ENCODE peak calls at places on chromosomes 7 and 10, in six cellular contexts. One of them, this sample, is unnamed.

GRCh38 chr10:100362570-100363496 is 15.8 kb downstream of the SCD start:
- DNase-seq in lower leg skin: no peak
- DNase-seq in IMR-90: no peak
- DNase-seq in body of pancreas: no peak
- DNase-seq in uterus: no peak
- DNase-seq in vagina: no peak
- DNase-seq in this sample: no peak

GRCh38 chr10:88896336-88897018 is 16.4 kb downstream of the STAMBPL1 start:
- DNase-seq in IMR-90: no peak
- DNase-seq in uterus: no peak
- DNase-seq in body of pancreas: no peak
- DNase-seq in lower leg skin: no peak
- DNase-seq in vagina: no peak
- DNase-seq in this sample: no peak

GRCh38 chr10:71753091-71753959 is 20.0 kb downstream of the VSIR start:
- DNase-seq in IMR-90: no peak
- DNase-seq in lower leg skin: no peak
- DNase-seq in uterus: peak; percentile 40
- DNase-seq in body of pancreas: no peak
- DNase-seq in vagina: no peak
- DNase-seq in this sample: no peak

GRCh38 chr10:103475437-103475836 is 3.6 kb downstream of the CALHM3 start:
- DNase-seq in uterus: no peak
- DNase-seq in lower leg skin: no peak
- DNase-seq in body of pancreas: no peak
- DNase-seq in vagina: no peak
- DNase-seq in IMR-90: no peak
- DNase-seq in this sample: no peak

GRCh38 chr10:6988654-6989053 is 408.6 kb upstream of the PRKCQ start:
- DNase-seq in body of pancreas: no peak
- DNase-seq in IMR-90: no peak
- DNase-seq in lower leg skin: no peak
- DNase-seq in uterus: no peak
- DNase-seq in vagina: no peak
- DNase-seq in this sample: no peak

GRCh38 chr10:11506247-11506789 is 105.1 kb downstream of the USP6NL start:
- DNase-seq in vagina: no peak
- DNase-seq in uterus: no peak
- DNase-seq in IMR-90: no peak
- DNase-seq in body of pancreas: no peak
- DNase-seq in lower leg skin: no peak
- DNase-seq in this sample: no peak

GRCh38 chr7:94849636-94850208 is 57.7 kb upstream of the PPP1R9A start:
- DNase-seq in vagina: no peak
- DNase-seq in lower leg skin: no peak
- DNase-seq in uterus: no peak
- DNase-seq in IMR-90: no peak
- DNase-seq in body of pancreas: no peak
- DNase-seq in this sample: no peak

GRCh38 chr7:17521437-17521836 is 223.0 kb downstream of the AHR start:
- DNase-seq in uterus: no peak
- DNase-seq in vagina: no peak
- DNase-seq in body of pancreas: no peak
- DNase-seq in lower leg skin: no peak
- DNase-seq in IMR-90: peak; percentile 84
- DNase-seq in this sample: peak; percentile 11

GRCh38 chr10:32253821-32254220 is 93.1 kb downstream of the EPC1 start:
- DNase-seq in lower leg skin: no peak
- DNase-seq in vagina: no peak
- DNase-seq in body of pancreas: no peak
- DNase-seq in uterus: no peak
- DNase-seq in IMR-90: no peak
- DNase-seq in this sample: no peak

GRCh38 chr7:90825779-90826178 is 229.7 kb downstream of the CDK14 start:
- DNase-seq in lower leg skin: no peak
- DNase-seq in body of pancreas: no peak
- DNase-seq in uterus: no peak
- DNase-seq in vagina: no peak
- DNase-seq in IMR-90: peak; percentile 80
- DNase-seq in this sample: no peak

GRCh38 chr7:68929712-68930395 is 668.4 kb upstream of the AUTS2 start:
- DNase-seq in IMR-90: peak; percentile 2
- DNase-seq in lower leg skin: no peak
- DNase-seq in uterus: no peak
- DNase-seq in body of pancreas: no peak
- DNase-seq in vagina: no peak
- DNase-seq in this sample: peak; percentile 45

GRCh38 chr10:115772606-115773005 is 500.4 kb downstream of the GFRA1 start:
- DNase-seq in lower leg skin: no peak
- DNase-seq in IMR-90: peak; percentile 90
- DNase-seq in body of pancreas: no peak
- DNase-seq in uterus: no peak
- DNase-seq in vagina: no peak
- DNase-seq in this sample: peak; percentile 10

GRCh38 chr7:90958669-90959068 is 305.6 kb upstream of the FZD1 start:
- DNase-seq in body of pancreas: no peak
- DNase-seq in lower leg skin: no peak
- DNase-seq in uterus: no peak
- DNase-seq in vagina: no peak
- DNase-seq in IMR-90: peak; percentile 66
- DNase-seq in this sample: no peak

GRCh38 chr10:128512767-128513166 is 386.5 kb upstream of the MKI67 start:
- DNase-seq in body of pancreas: no peak
- DNase-seq in IMR-90: no peak
- DNase-seq in vagina: no peak
- DNase-seq in uterus: no peak
- DNase-seq in lower leg skin: peak; percentile 70
- DNase-seq in this sample: no peak

GRCh38 chr7:128032605-128033235 is 1.5 kb upstream of the LRRC4 start:
- DNase-seq in body of pancreas: no peak
- DNase-seq in vagina: no peak
- DNase-seq in lower leg skin: no peak
- DNase-seq in uterus: no peak
- DNase-seq in IMR-90: peak; percentile 28
- DNase-seq in this sample: no peak

GRCh38 chr10:73941300-73941699 is 30.4 kb downstream of the PLAU start:
- DNase-seq in IMR-90: no peak
- DNase-seq in lower leg skin: no peak
- DNase-seq in vagina: no peak
- DNase-seq in uterus: no peak
- DNase-seq in body of pancreas: no peak
- DNase-seq in this sample: no peak

GRCh38 chr7:16636533-16637173 is 8.9 kb downstream of the ANKMY2 start:
- DNase-seq in vagina: no peak
- DNase-seq in uterus: no peak
- DNase-seq in IMR-90: peak; percentile 77
- DNase-seq in lower leg skin: no peak
- DNase-seq in body of pancreas: no peak
- DNase-seq in this sample: no peak

DNA sequence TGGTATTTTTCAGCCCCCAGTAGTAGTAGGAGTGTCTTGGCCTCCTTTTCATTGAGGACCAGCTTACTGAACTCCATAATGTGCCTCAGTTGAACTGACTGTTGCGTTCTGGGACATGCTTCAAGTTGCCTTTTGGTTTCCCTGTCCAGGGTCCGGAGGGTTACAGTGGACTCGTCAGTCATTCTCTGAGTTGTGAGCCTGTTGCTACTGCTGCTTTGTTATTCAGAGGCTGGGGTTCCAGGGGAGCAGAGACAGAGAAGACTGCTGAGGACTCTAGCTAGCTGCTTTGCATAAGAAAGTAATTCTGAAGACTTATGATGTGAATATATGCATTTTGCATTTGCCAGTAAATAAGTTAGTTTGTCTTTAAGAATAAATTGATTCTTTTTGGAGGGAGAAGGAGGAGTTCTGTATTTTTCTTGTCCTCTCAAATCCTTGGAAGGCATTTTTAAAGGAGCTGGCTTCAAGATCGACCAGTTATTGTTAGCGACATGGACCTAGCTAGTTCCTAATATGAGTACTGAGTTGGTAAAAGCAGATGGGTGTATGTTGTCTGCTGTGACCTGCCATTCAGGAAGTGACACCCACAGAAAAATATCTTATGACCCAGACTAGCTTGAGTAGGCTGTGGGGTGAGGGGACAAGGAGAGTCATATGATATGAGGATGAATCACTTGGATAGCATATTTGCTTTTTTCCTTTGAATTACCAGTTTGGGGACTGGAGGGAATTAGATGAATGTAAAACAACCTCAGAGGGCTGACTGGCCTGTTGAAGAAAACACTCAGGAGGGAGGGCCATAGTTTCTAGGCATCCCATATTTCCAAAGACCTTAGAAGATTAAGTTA is 8.3 kb downstream of the PI4K2A start:
- DNase-seq in lower leg skin: no peak
- DNase-seq in uterus: no peak
- DNase-seq in vagina: no peak
- DNase-seq in body of pancreas: no peak
- DNase-seq in IMR-90: peak; percentile 96
- DNase-seq in this sample: peak; percentile 88
- TF ChIP-seq POLR2A in lower leg skin: no peak
- TF ChIP-seq POLR2A in uterus: no peak
- TF ChIP-seq POLR2A in vagina: no peak
- TF ChIP-seq POLR2A in body of pancreas: peak; percentile 42
- TF ChIP-seq POLR2A in IMR-90: peak; percentile 66
- TF ChIP-seq POLR2A in this sample: no peak

GRCh38 chr7:100826546-100827329 is 585 bp downstream of the EPHB4 start:
- DNase-seq in uterus: peak; percentile 51
- DNase-seq in vagina: no peak
- DNase-seq in body of pancreas: peak; percentile 36
- DNase-seq in IMR-90: no peak
- DNase-seq in lower leg skin: no peak
- DNase-seq in this sample: no peak

GRCh38 chr7:100825760-100826545 is 1.4 kb downstream of the EPHB4 start:
- DNase-seq in lower leg skin: no peak
- DNase-seq in body of pancreas: no peak
- DNase-seq in uterus: peak; percentile 55
- DNase-seq in IMR-90: peak; percentile 59
- DNase-seq in vagina: no peak
- DNase-seq in this sample: no peak

GRCh38 chr7:100825215-100825671 is 2.1 kb downstream of the EPHB4 start:
- DNase-seq in body of pancreas: no peak
- DNase-seq in vagina: no peak
- DNase-seq in uterus: no peak
- DNase-seq in IMR-90: no peak
- DNase-seq in lower leg skin: no peak
- DNase-seq in this sample: no peak

GRCh38 chr7:100829150-100829716 is 1.9 kb upstream of the EPHB4 start:
- DNase-seq in uterus: peak; percentile 75
- DNase-seq in body of pancreas: peak; percentile 26
- DNase-seq in vagina: no peak
- DNase-seq in lower leg skin: no peak
- DNase-seq in IMR-90: no peak
- DNase-seq in this sample: no peak

DNA sequence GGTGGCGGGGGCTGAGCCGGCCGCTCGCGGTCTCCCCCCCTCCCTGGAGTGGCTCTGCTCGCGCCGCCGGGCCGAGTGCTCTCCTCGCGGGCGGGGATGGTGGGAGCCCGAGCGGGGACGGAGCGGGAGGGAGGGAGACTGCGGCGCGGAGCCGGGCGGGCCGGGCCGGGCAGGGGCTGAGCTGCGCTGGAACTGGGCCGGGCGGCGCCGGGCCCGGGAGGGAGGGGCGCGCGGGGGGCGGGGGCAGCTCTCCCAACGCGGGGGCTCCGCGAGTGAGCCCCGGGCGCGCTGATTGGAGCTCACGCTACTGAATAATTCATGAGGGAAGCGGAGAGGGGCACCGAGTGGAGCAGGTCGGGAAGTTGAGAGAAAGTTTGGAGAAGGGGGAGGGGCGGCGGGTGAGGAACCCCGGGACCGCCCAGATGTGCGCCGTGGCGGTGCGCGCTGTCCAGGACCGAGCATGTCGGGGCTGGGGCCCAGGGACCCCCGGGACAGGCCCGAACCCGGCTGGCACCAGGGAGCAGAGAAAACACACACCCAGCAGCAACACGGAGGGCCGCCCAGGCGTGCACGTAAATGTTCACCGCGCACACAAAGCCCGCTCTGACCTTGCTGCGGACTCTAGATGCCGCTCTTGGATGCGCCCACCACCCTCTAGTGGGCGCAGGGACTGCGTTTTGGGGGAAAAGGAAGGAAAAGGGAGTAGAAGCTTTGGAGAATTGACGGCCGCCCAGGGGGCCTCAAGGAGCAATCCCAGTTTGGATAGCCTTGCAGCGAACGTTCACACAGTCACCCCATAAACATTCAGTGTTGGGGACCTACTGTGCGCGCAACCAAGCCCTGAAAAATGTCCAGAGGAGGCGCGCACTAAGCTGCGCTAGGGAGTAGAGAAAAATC is at the start of gene EPHB4:
- DNase-seq in uterus: peak; percentile 95
- DNase-seq in vagina: no peak
- DNase-seq in body of pancreas: peak; percentile 88
- DNase-seq in IMR-90: peak; percentile 86
- DNase-seq in lower leg skin: peak; percentile 95
- DNase-seq in this sample: peak; percentile 81
- TF ChIP-seq POLR2A in uterus: peak; percentile 13
- TF ChIP-seq POLR2A in vagina: peak; percentile 6
- TF ChIP-seq POLR2A in body of pancreas: peak; percentile 43
- TF ChIP-seq POLR2A in IMR-90: no peak
- TF ChIP-seq POLR2A in lower leg skin: no peak
- TF ChIP-seq POLR2A in this sample: peak; percentile 39

DNA sequence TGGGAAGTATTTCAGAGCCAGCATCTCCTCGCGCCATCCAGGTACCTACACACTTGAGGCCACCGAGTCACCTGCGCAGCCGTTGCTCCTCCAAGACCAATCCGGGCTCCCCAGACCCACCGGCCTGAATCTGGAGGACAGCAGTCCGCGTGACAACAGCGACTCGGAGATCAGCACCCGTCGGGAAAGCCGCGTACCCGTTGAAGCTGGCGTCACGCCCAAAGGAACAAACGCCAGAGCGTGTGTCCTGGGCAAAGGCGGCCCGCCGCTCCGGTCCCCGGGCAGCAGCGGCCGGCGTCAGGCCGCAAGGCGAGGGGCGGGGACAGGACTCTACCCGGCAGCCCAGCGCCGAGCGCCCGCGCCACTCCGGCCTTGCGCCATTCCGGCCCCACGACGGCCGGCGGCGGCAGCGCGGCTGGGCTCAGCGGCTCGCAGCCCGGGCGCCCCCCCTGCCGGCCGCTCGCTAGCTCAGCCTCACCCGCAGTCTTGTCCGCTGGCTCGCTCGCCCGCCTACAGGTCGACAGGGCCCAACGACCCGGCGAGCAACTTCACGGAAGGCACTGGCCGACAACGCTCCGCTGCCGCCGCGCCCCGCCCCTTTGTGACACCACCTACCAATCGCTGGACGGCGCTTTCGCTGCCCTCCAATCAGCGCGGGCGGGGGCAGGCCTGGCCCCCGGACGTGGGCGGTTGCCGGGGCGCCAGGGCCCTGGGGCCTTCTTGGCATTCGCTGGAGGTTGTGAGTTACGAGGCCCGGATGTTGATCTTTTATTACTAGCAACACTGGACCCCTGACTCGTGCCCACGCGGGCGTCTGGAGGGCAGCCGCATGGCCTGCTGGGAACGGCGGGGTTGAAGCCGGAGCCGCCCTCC is at the start of gene ZFAND4:
- DNase-seq in uterus: peak; percentile 95
- DNase-seq in IMR-90: peak; percentile 94
- DNase-seq in vagina: peak; percentile 94
- DNase-seq in body of pancreas: peak; percentile 99
- DNase-seq in lower leg skin: peak; percentile 99
- DNase-seq in this sample: peak; percentile 95
- TF ChIP-seq POLR2A in uterus: peak; percentile 78
- TF ChIP-seq POLR2A in IMR-90: peak; percentile 54
- TF ChIP-seq POLR2A in vagina: peak; percentile 16
- TF ChIP-seq POLR2A in body of pancreas: peak; percentile 67
- TF ChIP-seq POLR2A in lower leg skin: no peak
- TF ChIP-seq POLR2A in this sample: peak; percentile 58

GRCh38 chr7:129169705-129170319 is 18.6 kb upstream of the SMO start:
- DNase-seq in uterus: no peak
- DNase-seq in body of pancreas: no peak
- DNase-seq in vagina: no peak
- DNase-seq in lower leg skin: no peak
- DNase-seq in IMR-90: no peak
- DNase-seq in this sample: no peak
- TF ChIP-seq POLR2A in uterus: no peak
- TF ChIP-seq POLR2A in body of pancreas: no peak
- TF ChIP-seq POLR2A in vagina: no peak
- TF ChIP-seq POLR2A in lower leg skin: no peak
- TF ChIP-seq POLR2A in IMR-90: no peak
- TF ChIP-seq POLR2A in this sample: no peak